ENCODE peak calls at places on chromosomes 16 and 17, in nine cellular contexts. B is A549; A is lung; I is heart right ventricle; C is glutamatergic neuron; O is CD8-positive, alpha-beta T cell; Y is dorsolateral prefrontal cortex; Z is WERI-Rb-1; L is activated CD8-positive, alpha-beta T cell treated with anti-CD3 and anti-CD28 coated beads for 36 hours. S is an unnamed sample.

GRCh38 chr16:14347706-14348105 is 276.6 kb downstream of the MRTFB start:
- DNase-seq in B (no peak), A (no peak), I (peak; percentile 62), C (no peak), O (no peak), Y (no peak), Z (no peak), L (no peak), S (no peak)

GRCh38 chr17:58587713-58588117 is 73.3 kb upstream of the MTMR4 start:
- DNase-seq in B (peak; percentile 69), A (peak; percentile 47), I (peak; percentile 39), C (peak; percentile 70), O (peak; percentile 71), Y (peak; percentile 62), Z (peak; percentile 89), L (peak; percentile 70), S (peak; percentile 74)

GRCh38 chr17:69879576-69879975 is 195.4 kb upstream of the KCNJ16 start:
- DNase-seq in B (no peak), A (no peak), I (no peak), C (no peak), O (no peak), Y (no peak), Z (no peak), L (no peak), S (no peak)

GRCh38 chr16:68389006-68389405 is 59.3 kb downstream of the SMPD3 start:
- DNase-seq in B (no peak), A (no peak), I (no peak), C (no peak), O (no peak), Y (no peak), Z (peak; percentile 37), L (no peak), S (no peak)

GRCh38 chr16:66902648-66903543 is 15.8 kb downstream of the CDH16 start:
- DNase-seq in B (no peak), A (no peak), I (peak; percentile 66), C (no peak), O (no peak), Y (no peak), Z (peak; percentile 58), L (no peak), S (no peak)

GRCh38 chr17:15513058-15513858 is 45.8 kb upstream of the CDRT4 start:
- DNase-seq in B (no peak), A (no peak), I (no peak), C (no peak), O (no peak), Y (no peak), Z (no peak), L (no peak), S (no peak)

GRCh38 chr17:75270966-75271232 is at the start of gene MIF4GD:
- DNase-seq in B (no peak), A (no peak), I (no peak), C (no peak), O (no peak), Y (no peak), Z (peak; percentile 80), L (no peak), S (no peak)

GRCh38 chr17:18039535-18040286 is 503 bp downstream of the GID4 start:
- DNase-seq in B (peak; percentile 46), A (no peak), I (peak; percentile 30), C (peak; percentile 62), O (peak; percentile 51), Y (no peak), Z (no peak), L (peak; percentile 52), S (no peak)

GRCh38 chr17:59840329-59840907 is 52.3 kb downstream of the TUBD1 start:
- DNase-seq in B (peak; percentile 73), A (no peak), I (no peak), C (no peak), O (no peak), Y (no peak), Z (no peak), L (peak; percentile 41), S (no peak)

GRCh38 chr16:72372082-72372615 is 200.2 kb upstream of the PMFBP1 start:
- DNase-seq in B (no peak), A (no peak), I (no peak), C (no peak), O (no peak), Y (no peak), Z (no peak), L (no peak), S (no peak)

GRCh38 chr17:336110-337021 is 16.2 kb downstream of the RPH3AL start:
- DNase-seq in B (no peak), A (peak; percentile 81), I (peak; percentile 79), C (no peak), O (no peak), Y (no peak), Z (peak; percentile 87), L (peak; percentile 31), S (no peak)

GRCh38 chr16:22005746-22006145 is 2.2 kb upstream of the MOSMO start:
- DNase-seq in B (no peak), A (no peak), I (no peak), C (no peak), O (no peak), Y (no peak), Z (no peak), L (no peak), S (no peak)

GRCh38 chr16:22006636-22007035 is 1.3 kb upstream of the MOSMO start:
- DNase-seq in B (no peak), A (no peak), I (no peak), C (no peak), O (no peak), Y (no peak), Z (no peak), L (no peak), S (no peak)

GRCh38 chr16:22007159-22007508 is 777 bp upstream of the MOSMO start:
- DNase-seq in B (no peak), A (no peak), I (no peak), C (no peak), O (no peak), Y (peak; percentile 13), Z (no peak), L (no peak), S (no peak)

GRCh38 chr16:22008215-22009142 is 568 bp downstream of the MOSMO start:
- DNase-seq in B (peak; percentile 16), A (no peak), I (peak; percentile 40), C (peak; percentile 64), O (no peak), Y (peak; percentile 43), Z (no peak), L (peak; percentile 33), S (no peak)

DNA sequence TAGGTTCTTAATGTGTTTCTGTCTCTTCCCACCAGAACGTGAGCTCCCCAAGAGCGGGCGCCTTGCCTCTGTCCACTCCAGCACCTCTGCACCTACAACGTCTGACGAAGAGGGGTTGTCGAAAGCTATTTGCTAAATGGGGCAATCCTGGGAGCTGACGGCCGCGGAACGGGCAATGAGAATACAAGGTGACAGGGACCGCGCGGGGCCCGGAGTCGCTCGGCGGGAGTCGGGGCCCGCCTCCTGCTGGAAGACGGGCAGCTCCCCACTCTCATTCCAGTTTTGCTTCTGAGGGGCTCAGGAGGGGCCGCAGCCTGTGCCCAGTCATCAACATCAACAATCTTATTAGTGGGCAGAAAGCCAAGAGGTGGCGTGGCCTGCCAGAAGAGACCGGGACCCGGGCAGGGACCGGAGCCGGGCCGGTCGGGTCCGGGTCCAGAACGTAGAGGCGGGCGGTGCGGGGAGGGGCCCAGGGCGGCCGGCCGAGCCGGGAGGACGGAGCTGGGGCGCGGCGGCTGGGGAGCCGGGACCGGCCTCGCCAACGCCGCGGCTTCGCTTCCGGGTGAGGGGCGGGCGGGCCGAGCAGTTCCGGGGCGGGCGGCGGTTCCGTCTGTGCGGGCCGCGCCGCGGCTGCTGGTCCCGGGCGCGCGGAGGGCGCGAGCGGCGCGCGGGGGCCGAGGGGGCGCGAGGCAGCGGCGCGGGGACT is at the start of gene MOSMO:
- DNase-seq in B (peak; percentile 46), A (peak; percentile 76), I (peak; percentile 83), C (peak; percentile 74), O (peak; percentile 80), Y (peak; percentile 81), Z (peak; percentile 55), L (peak; percentile 63), S (peak; percentile 91)
- TF ChIP-seq CTCF in B (no peak), A (no peak), I (no peak), C (no peak), O (no peak), Y (peak; percentile 17), Z (no peak), L (no peak), S (no peak)

GRCh38 chr17:56893503-56893902 is 20.3 kb downstream of the TRIM25 start:
- DNase-seq in B (no peak), A (no peak), I (no peak), C (no peak), O (no peak), Y (no peak), Z (no peak), L (no peak), S (no peak)

GRCh38 chr17:56890390-56890789 is 23.5 kb downstream of the TRIM25 start:
- DNase-seq in B (no peak), A (no peak), I (no peak), C (no peak), O (no peak), Y (no peak), Z (no peak), L (no peak), S (no peak)

GRCh38 chr17:56890906-56891674 is 22.8 kb downstream of the TRIM25 start:
- DNase-seq in B (no peak), A (no peak), I (no peak), C (no peak), O (no peak), Y (no peak), Z (no peak), L (no peak), S (no peak)

GRCh38 chr17:56892333-56892732 is 21.5 kb downstream of the TRIM25 start:
- DNase-seq in B (no peak), A (no peak), I (no peak), C (no peak), O (no peak), Y (no peak), Z (no peak), L (no peak), S (no peak)

DNA sequence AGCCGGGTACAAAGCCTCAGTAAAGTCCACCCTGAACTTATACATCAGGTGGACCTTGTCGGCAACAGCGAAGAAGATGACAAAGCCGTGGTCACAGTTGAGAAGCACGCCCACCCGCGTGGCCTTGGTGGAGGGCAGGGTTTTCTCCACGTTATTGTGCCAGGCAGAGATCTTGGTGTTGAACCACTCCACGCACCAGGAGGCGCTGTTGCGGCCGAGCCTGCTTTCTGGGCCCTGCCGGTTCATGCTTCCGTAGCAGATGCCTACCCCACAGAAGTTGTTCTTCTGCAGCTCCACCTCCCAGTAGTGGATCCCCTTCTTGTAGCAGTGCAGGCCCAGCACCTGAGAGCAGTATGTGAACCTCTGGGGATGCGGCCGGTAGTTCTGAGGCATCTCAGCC is 22.1 kb downstream of the TRIM25 start:
- DNase-seq in B (peak; percentile 30), A (peak; percentile 55), I (peak; percentile 44), C (peak; percentile 23), O (peak; percentile 73), Y (no peak), Z (peak; percentile 37), L (peak; percentile 66), S (no peak)
- TF ChIP-seq CTCF in B (peak; percentile 22), A (peak; percentile 2), I (peak; percentile 56), C (no peak), O (peak; percentile 32), Y (peak; percentile 15), Z (peak; percentile 81), L (peak; percentile 70), S (no peak)

GRCh38 chr17:6843241-6843890 is 11.8 kb upstream of the TEKT1 start:
- DNase-seq in B (peak; percentile 74), A (no peak), I (no peak), C (no peak), O (no peak), Y (no peak), Z (no peak), L (no peak), S (peak; percentile 45)
- TF ChIP-seq CTCF in B (peak; percentile 92), A (peak; percentile 16), I (peak; percentile 64), C (peak; percentile 64), O (peak; percentile 66), Y (peak; percentile 59), Z (no peak), L (peak; percentile 59), S (peak; percentile 33)

GRCh38 chr17:80755650-80756405 is 211.2 kb downstream of the RPTOR start:
- DNase-seq in B (no peak), A (no peak), I (no peak), C (no peak), O (no peak), Y (no peak), Z (peak; percentile 50), L (peak; percentile 43), S (no peak)
- TF ChIP-seq CTCF in B (no peak), A (no peak), I (no peak), C (peak; percentile 18), O (no peak), Y (no peak), Z (peak; percentile 66), L (peak; percentile 22), S (no peak)